ENCODE peak calls at places on chromosomes 2 and 18, in four cellular contexts. H, N, M and A are unnamed samples.

GRCh38 chr2:222713007-222713406 is 41.5 kb downstream of the MOGAT1 start:
- DNase-seq in H (no peak), N (no peak), M (no peak), A (no peak)

GRCh38 chr2:188292446-188293239 is 969 bp downstream of the GULP1 start:
- DNase-seq in H (no peak), N (no peak), M (peak; percentile 51), A (peak; percentile 49)

GRCh38 chr2:159785195-159785594 is 12.8 kb downstream of the CD302 start:
- DNase-seq in H (no peak), N (no peak), M (no peak), A (no peak)

GRCh38 chr2:18046558-18046957 is 168.1 kb downstream of the KCNS3 start:
- DNase-seq in H (no peak), N (no peak), M (no peak), A (no peak)

GRCh38 chr2:9168851-9169250 is 37.8 kb upstream of the ASAP2 start:
- DNase-seq in H (no peak), N (no peak), M (no peak), A (no peak)

GRCh38 chr2:223585691-223586090 is 16.5 kb downstream of the SCG2 start:
- DNase-seq in H (no peak), N (no peak), M (no peak), A (no peak)

GRCh38 chr2:231476920-231477319 is 12.6 kb upstream of the NCL start:
- DNase-seq in H (no peak), N (no peak), M (no peak), A (no peak)

GRCh38 chr2:69119104-69119503 is 106.1 kb downstream of the ANTXR1 start:
- DNase-seq in H (no peak), N (no peak), M (no peak), A (peak; percentile 69)

GRCh38 chr2:47232738-47233415 is 77.8 kb upstream of the STPG4 start:
- DNase-seq in H (no peak), N (no peak), M (no peak), A (no peak)

GRCh38 chr2:64668542-64668941 is 14.8 kb upstream of the SERTAD2 start:
- DNase-seq in H (no peak), N (no peak), M (no peak), A (no peak)

GRCh38 chr2:108235577-108235976 is 4.2 kb upstream of the SULT1C3 start:
- DNase-seq in H (no peak), N (no peak), M (no peak), A (no peak)

GRCh38 chr2:19688059-19688458 is 213.7 kb downstream of the TTC32 start:
- DNase-seq in H (no peak), N (no peak), M (no peak), A (peak; percentile 31)

GRCh38 chr2:69067026-69067630 is 54.1 kb downstream of the ANTXR1 start:
- DNase-seq in H (no peak), N (no peak), M (no peak), A (no peak)

GRCh38 chr18:51196811-51197660 is 445 bp downstream of the MEX3C start:
- DNase-seq in H (peak; percentile 41), N (peak; percentile 5), M (no peak), A (no peak)

GRCh38 chr18:12394428-12394827 is 13.3 kb upstream of the PRELID3A start:
- DNase-seq in H (peak; percentile 39), N (no peak), M (no peak), A (no peak)

GRCh38 chr2:25700221-25700660 is 26.9 kb upstream of the DTNB start:
- DNase-seq in H (peak; percentile 56), N (no peak), M (peak; percentile 6), A (no peak)

GRCh38 chr2:191637182-191638078 is 40.5 kb upstream of the NABP1 start:
- DNase-seq in H (no peak), N (no peak), M (no peak), A (no peak)

GRCh38 chr2:180573951-180574350 is 406.5 kb upstream of the UBE2E3 start:
- DNase-seq in H (no peak), N (no peak), M (no peak), A (no peak)

GRCh38 chr2:119800376-119800902 is 40.7 kb downstream of the PTPN4 start:
- DNase-seq in H (no peak), N (no peak), M (no peak), A (no peak)

GRCh38 chr18:24138884-24139616 is at the start of gene CABYR:
- DNase-seq in H (peak; percentile 6), N (peak; percentile 54), M (peak; percentile 79), A (peak; percentile 45)

GRCh38 chr2:44635725-44636124 is 274.0 kb downstream of the CAMKMT start:
- DNase-seq in H (no peak), N (no peak), M (no peak), A (no peak)